ENCODE peak calls at places on chromosomes 5 and 9, in seven cellular contexts. Z, V, O, A, P, L and M are unnamed samples.

GRCh38 chr5:133244242-133244641 is 192.4 kb downstream of the HSPA4 start:
- DNase-seq in Z (no peak), V (no peak), O (no peak), A (peak; percentile 49), P (no peak), L (no peak), M (no peak)

GRCh38 chr5:34058532-34058931 is 15.5 kb upstream of the C1QTNF3 start:
- DNase-seq in Z (no peak), V (no peak), O (no peak), A (no peak), P (no peak), L (no peak), M (no peak)

GRCh38 chr9:84294551-84294950 is 46.0 kb downstream of the SLC28A3 start:
- DNase-seq in Z (no peak), V (no peak), O (peak; percentile 48), A (no peak), P (no peak), L (no peak), M (no peak)

GRCh38 chr5:13503017-13503416 is 441.5 kb downstream of the DNAH5 start:
- DNase-seq in Z (no peak), V (no peak), O (no peak), A (no peak), P (no peak), L (no peak), M (no peak)

GRCh38 chr9:125525846-125526619 is 181.0 kb downstream of the MAPKAP1 start:
- DNase-seq in Z (peak; percentile 83), V (peak; percentile 77), O (no peak), A (no peak), P (peak; percentile 66), L (no peak), M (no peak)

GRCh38 chr5:54760182-54760935 is 225.0 kb downstream of the ESM1 start:
- DNase-seq in Z (peak; percentile 83), V (peak; percentile 68), O (no peak), A (no peak), P (peak; percentile 74), L (peak; percentile 10), M (no peak)

GRCh38 chr9:32378993-32379729 is 5.3 kb upstream of the ACO1 start:
- DNase-seq in Z (peak; percentile 89), V (peak; percentile 64), O (peak; percentile 87), A (peak; percentile 81), P (peak; percentile 79), L (peak; percentile 41), M (peak; percentile 68)

GRCh38 chr9:89402695-89403427 is 84.6 kb downstream of the SECISBP2 start:
- DNase-seq in Z (no peak), V (no peak), O (no peak), A (no peak), P (no peak), L (no peak), M (no peak)

GRCh38 chr9:114347675-114348074 is 18.0 kb downstream of the ORM2 start:
- DNase-seq in Z (no peak), V (no peak), O (no peak), A (no peak), P (no peak), L (no peak), M (no peak)

GRCh38 chr9:63816742-63817621 is 1468.0 kb downstream of the FOXD4L5 start:
- DNase-seq in Z (peak; percentile 89), V (peak; percentile 82), O (peak; percentile 45), A (no peak), P (peak; percentile 88), L (no peak), M (peak; percentile 99)

GRCh38 chr5:89351975-89352374 is 469.0 kb upstream of the MEF2C start:
- DNase-seq in Z (no peak), V (no peak), O (no peak), A (no peak), P (peak; percentile 8), L (no peak), M (peak; percentile 43)

GRCh38 chr5:77379558-77380061 is 112.5 kb downstream of the WDR41 start:
- DNase-seq in Z (no peak), V (no peak), O (no peak), A (no peak), P (no peak), L (no peak), M (no peak)

GRCh38 chr5:137651022-137651421 is 84.9 kb downstream of the KLHL3 start:
- DNase-seq in Z (peak; percentile 45), V (no peak), O (no peak), A (no peak), P (no peak), L (no peak), M (no peak)

GRCh38 chr9:125536184-125537152 is 170.5 kb downstream of the MAPKAP1 start:
- DNase-seq in Z (no peak), V (no peak), O (no peak), A (no peak), P (peak; percentile 25), L (no peak), M (peak; percentile 73)

GRCh38 chr5:160685695-160686094 is 166.3 kb downstream of the ATP10B start:
- DNase-seq in Z (no peak), V (no peak), O (no peak), A (peak; percentile 39), P (no peak), L (no peak), M (no peak)

GRCh38 chr5:8839361-8840055 is 706.4 kb downstream of the SEMA5A start:
- DNase-seq in Z (no peak), V (no peak), O (no peak), A (no peak), P (no peak), L (no peak), M (no peak)

GRCh38 chr5:179974281-179974945 is 66.7 kb upstream of the TBC1D9B start:
- DNase-seq in Z (no peak), V (no peak), O (no peak), A (no peak), P (no peak), L (no peak), M (no peak)

GRCh38 chr5:168870914-168871313 is 291.7 kb upstream of the PANK3 start:
- DNase-seq in Z (no peak), V (no peak), O (no peak), A (no peak), P (no peak), L (no peak), M (no peak)

GRCh38 chr9:131418143-131419028 is 24.5 kb downstream of the PRRC2B start:
- DNase-seq in Z (no peak), V (no peak), O (peak; percentile 51), A (no peak), P (peak; percentile 60), L (no peak), M (no peak)

GRCh38 chr9:83583151-83584014 is 39.6 kb upstream of the IDNK start:
- DNase-seq in Z (peak; percentile 72), V (peak; percentile 50), O (peak; percentile 49), A (peak; percentile 61), P (peak; percentile 66), L (no peak), M (peak; percentile 20)

GRCh38 chr5:32710335-32710858 is 724 bp upstream of the NPR3 start:
- DNase-seq in Z (peak; percentile 13), V (no peak), O (no peak), A (no peak), P (no peak), L (no peak), M (peak; percentile 30)

GRCh38 chr5:33894566-33894965 is 2.8 kb upstream of the ADAMTS12 start:
- DNase-seq in Z (peak; percentile 5), V (peak; percentile 23), O (no peak), A (no peak), P (peak; percentile 44), L (peak; percentile 70), M (peak; percentile 56)

GRCh38 chr5:133110709-133111108 is 58.9 kb downstream of the HSPA4 start:
- DNase-seq in Z (no peak), V (no peak), O (no peak), A (no peak), P (no peak), L (no peak), M (no peak)

DNA sequence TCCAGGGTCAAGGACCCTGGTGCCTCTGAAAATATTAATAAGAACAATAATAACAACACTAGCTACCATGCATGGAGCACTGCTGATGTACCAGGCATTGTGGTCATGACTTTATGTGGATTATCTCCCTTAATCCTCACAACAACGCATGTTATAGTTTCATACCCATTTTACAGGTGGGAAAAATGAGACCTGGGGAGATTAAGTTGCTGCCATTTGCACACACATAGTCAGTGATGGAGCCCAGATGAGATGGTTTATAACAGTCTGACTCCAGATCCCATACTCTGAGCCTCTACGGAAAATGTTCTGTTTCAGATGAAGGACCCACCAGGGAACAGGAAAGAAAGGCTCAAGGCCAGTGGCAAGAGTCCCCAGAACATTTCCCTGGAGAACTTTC is 48.2 kb upstream of the PPARGC1B start:
- DNase-seq in Z (no peak), V (no peak), O (no peak), A (no peak), P (no peak), L (no peak), M (no peak)
- H3K4me3 ChIP-seq in Z (no peak overlapping the region), V (no peak overlapping the region), O (no peak overlapping the region), A (no peak overlapping the region), P (no peak overlapping the region), L (no peak overlapping the region), M (no peak overlapping the region)

GRCh38 chr5:41762426-41762825 is 107.8 kb downstream of the OXCT1 start:
- DNase-seq in Z (no peak), V (no peak), O (no peak), A (no peak), P (no peak), L (no peak), M (no peak)
- H3K4me3 ChIP-seq in Z (no peak overlapping the region), V (no peak overlapping the region), O (no peak overlapping the region), A (no peak overlapping the region), P (no peak overlapping the region), L (no peak overlapping the region), M (no peak overlapping the region)

DNA sequence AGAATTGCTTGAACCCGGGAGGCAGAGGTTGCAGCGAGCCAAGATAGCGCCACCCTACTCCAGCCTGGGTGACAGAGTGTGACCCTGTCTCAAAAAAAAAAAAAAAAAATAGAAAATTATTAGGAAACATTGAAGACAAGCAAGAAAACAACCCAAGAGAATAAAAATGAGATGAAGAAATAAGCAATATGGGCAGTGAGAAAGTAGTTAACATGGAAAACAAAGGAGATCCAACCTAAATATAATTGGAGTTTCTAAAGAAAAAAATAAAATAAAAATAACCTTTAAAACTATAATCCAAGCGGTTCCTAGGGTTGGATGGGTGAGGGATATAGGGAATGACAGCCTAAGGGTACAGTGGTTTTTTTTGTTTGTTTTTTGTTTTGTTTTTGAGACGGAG is 71.9 kb downstream of the FBXW11 start:
- DNase-seq in Z (no peak), V (no peak), O (no peak), A (no peak), P (no peak), L (no peak), M (no peak)
- H3K4me3 ChIP-seq in Z (no peak overlapping the region), V (no peak overlapping the region), O (no peak overlapping the region), A (no peak overlapping the region), P (no peak overlapping the region), L (no peak overlapping the region), M (no peak overlapping the region)

GRCh38 chr9:5626727-5627634 is 1.9 kb upstream of the RIC1 start:
- DNase-seq in Z (peak; percentile 95), V (peak; percentile 82), O (peak; percentile 51), A (peak; percentile 84), P (peak; percentile 89), L (peak; percentile 35), M (peak; percentile 64)
- H3K4me3 ChIP-seq in Z (no peak overlapping the region), V (peak overlapping the region; percentile 92), O (no peak overlapping the region), A (peak overlapping the region; percentile 98), P (peak overlapping the region; percentile 78), L (peak overlapping the region; percentile 6), M (peak overlapping the region; percentile 84)

GRCh38 chr5:68287631-68287975 is 72.0 kb downstream of the PIK3R1 start:
- DNase-seq in Z (no peak), V (no peak), O (no peak), A (no peak), P (no peak), L (no peak), M (no peak)
- H3K4me3 ChIP-seq in Z (peak overlapping the region; percentile 34), V (peak overlapping the region; percentile 55), O (peak overlapping the region; percentile 77), A (peak overlapping the region; percentile 52), P (peak overlapping the region; percentile 61), L (no peak overlapping the region), M (no peak overlapping the region)